ENCODE peak calls at places on chromosomes 3 and 15, in ten cellular contexts. One of them, this sample, is unnamed.

GRCh38 chr15:33149919-33150318 is 44.6 kb downstream of the FMN1 start:
- DNase-seq in CD8-positive, alpha-beta memory T cell: no peak
- DNase-seq in sigmoid colon: no peak
- DNase-seq in cardiac muscle cell: no peak
- DNase-seq in mammary epithelial cell: peak
- DNase-seq in heart right ventricle: no peak
- DNase-seq in CD8-positive, alpha-beta T cell: no peak
- DNase-seq in neuronal stem cell: no peak
- DNase-seq in mesendoderm: no peak
- DNase-seq in thyroid gland: no peak
- DNase-seq in this sample: no peak

GRCh38 chr15:65644282-65644681 is 22.5 kb downstream of the SLC24A1 start:
- DNase-seq in CD8-positive, alpha-beta memory T cell: no peak
- DNase-seq in sigmoid colon: no peak
- DNase-seq in cardiac muscle cell: no peak
- DNase-seq in mammary epithelial cell: no peak
- DNase-seq in heart right ventricle: no peak
- DNase-seq in CD8-positive, alpha-beta T cell: no peak
- DNase-seq in neuronal stem cell: no peak
- DNase-seq in mesendoderm: no peak
- DNase-seq in thyroid gland: no peak
- DNase-seq in this sample: no peak

GRCh38 chr3:178476886-178477285 is 59.4 kb upstream of the KCNMB2 start:
- DNase-seq in CD8-positive, alpha-beta memory T cell: no peak
- DNase-seq in sigmoid colon: no peak
- DNase-seq in cardiac muscle cell: no peak
- DNase-seq in mammary epithelial cell: no peak
- DNase-seq in heart right ventricle: no peak
- DNase-seq in CD8-positive, alpha-beta T cell: no peak
- DNase-seq in neuronal stem cell: no peak
- DNase-seq in mesendoderm: no peak
- DNase-seq in thyroid gland: no peak
- DNase-seq in this sample: no peak

GRCh38 chr3:170222647-170223541 is 670 bp downstream of the PRKCI start:
- DNase-seq in CD8-positive, alpha-beta memory T cell: peak
- DNase-seq in sigmoid colon: peak
- DNase-seq in cardiac muscle cell: peak
- DNase-seq in mammary epithelial cell: peak
- DNase-seq in heart right ventricle: peak
- DNase-seq in CD8-positive, alpha-beta T cell: peak
- DNase-seq in neuronal stem cell: peak
- DNase-seq in mesendoderm: peak
- DNase-seq in thyroid gland: peak
- DNase-seq in this sample: no peak

GRCh38 chr3:14455571-14456317 is 53.3 kb downstream of the SLC6A6 start:
- DNase-seq in CD8-positive, alpha-beta memory T cell: no peak
- DNase-seq in sigmoid colon: no peak
- DNase-seq in cardiac muscle cell: no peak
- DNase-seq in mammary epithelial cell: no peak
- DNase-seq in heart right ventricle: no peak
- DNase-seq in CD8-positive, alpha-beta T cell: no peak
- DNase-seq in neuronal stem cell: no peak
- DNase-seq in mesendoderm: no peak
- DNase-seq in thyroid gland: peak
- DNase-seq in this sample: no peak

GRCh38 chr3:187875868-187876267 is 130.6 kb upstream of the BCL6 start:
- DNase-seq in CD8-positive, alpha-beta memory T cell: no peak
- DNase-seq in sigmoid colon: no peak
- DNase-seq in cardiac muscle cell: no peak
- DNase-seq in mammary epithelial cell: no peak
- DNase-seq in heart right ventricle: no peak
- DNase-seq in CD8-positive, alpha-beta T cell: no peak
- DNase-seq in neuronal stem cell: no peak
- DNase-seq in mesendoderm: no peak
- DNase-seq in thyroid gland: no peak
- DNase-seq in this sample: no peak

GRCh38 chr3:40920041-40920440 is 279.3 kb upstream of the CTNNB1 start:
- DNase-seq in CD8-positive, alpha-beta memory T cell: no peak
- DNase-seq in sigmoid colon: no peak
- DNase-seq in cardiac muscle cell: peak
- DNase-seq in mammary epithelial cell: peak
- DNase-seq in heart right ventricle: no peak
- DNase-seq in CD8-positive, alpha-beta T cell: no peak
- DNase-seq in neuronal stem cell: no peak
- DNase-seq in mesendoderm: peak
- DNase-seq in thyroid gland: no peak
- DNase-seq in this sample: no peak

GRCh38 chr3:23668430-23668904 is 137.3 kb upstream of the UBE2E1 start:
- DNase-seq in CD8-positive, alpha-beta memory T cell: no peak
- DNase-seq in sigmoid colon: no peak
- DNase-seq in cardiac muscle cell: peak
- DNase-seq in mammary epithelial cell: peak
- DNase-seq in heart right ventricle: no peak
- DNase-seq in CD8-positive, alpha-beta T cell: no peak
- DNase-seq in neuronal stem cell: no peak
- DNase-seq in mesendoderm: no peak
- DNase-seq in thyroid gland: no peak
- DNase-seq in this sample: no peak

GRCh38 chr3:102182162-102182561 is 252.7 kb upstream of the ZPLD1 start:
- DNase-seq in CD8-positive, alpha-beta memory T cell: no peak
- DNase-seq in sigmoid colon: no peak
- DNase-seq in cardiac muscle cell: peak
- DNase-seq in mammary epithelial cell: no peak
- DNase-seq in heart right ventricle: no peak
- DNase-seq in CD8-positive, alpha-beta T cell: no peak
- DNase-seq in neuronal stem cell: no peak
- DNase-seq in mesendoderm: no peak
- DNase-seq in thyroid gland: no peak
- DNase-seq in this sample: no peak

GRCh38 chr3:191362036-191362435 is 31.7 kb upstream of the UTS2B start:
- DNase-seq in CD8-positive, alpha-beta memory T cell: no peak
- DNase-seq in sigmoid colon: no peak
- DNase-seq in cardiac muscle cell: no peak
- DNase-seq in mammary epithelial cell: no peak
- DNase-seq in heart right ventricle: no peak
- DNase-seq in CD8-positive, alpha-beta T cell: no peak
- DNase-seq in neuronal stem cell: no peak
- DNase-seq in mesendoderm: no peak
- DNase-seq in thyroid gland: peak
- DNase-seq in this sample: no peak
- H3K27ac ChIP-seq in CD8-positive, alpha-beta memory T cell: no peak
- H3K27ac ChIP-seq in sigmoid colon: no peak
- H3K27ac ChIP-seq in cardiac muscle cell: no peak
- H3K27ac ChIP-seq in mammary epithelial cell: no peak
- H3K27ac ChIP-seq in heart right ventricle: no peak
- H3K27ac ChIP-seq in CD8-positive, alpha-beta T cell: no peak
- H3K27ac ChIP-seq in neuronal stem cell: no peak
- H3K27ac ChIP-seq in mesendoderm: no peak
- H3K27ac ChIP-seq in thyroid gland: no peak
- H3K27ac ChIP-seq in this sample: no peak

DNA sequence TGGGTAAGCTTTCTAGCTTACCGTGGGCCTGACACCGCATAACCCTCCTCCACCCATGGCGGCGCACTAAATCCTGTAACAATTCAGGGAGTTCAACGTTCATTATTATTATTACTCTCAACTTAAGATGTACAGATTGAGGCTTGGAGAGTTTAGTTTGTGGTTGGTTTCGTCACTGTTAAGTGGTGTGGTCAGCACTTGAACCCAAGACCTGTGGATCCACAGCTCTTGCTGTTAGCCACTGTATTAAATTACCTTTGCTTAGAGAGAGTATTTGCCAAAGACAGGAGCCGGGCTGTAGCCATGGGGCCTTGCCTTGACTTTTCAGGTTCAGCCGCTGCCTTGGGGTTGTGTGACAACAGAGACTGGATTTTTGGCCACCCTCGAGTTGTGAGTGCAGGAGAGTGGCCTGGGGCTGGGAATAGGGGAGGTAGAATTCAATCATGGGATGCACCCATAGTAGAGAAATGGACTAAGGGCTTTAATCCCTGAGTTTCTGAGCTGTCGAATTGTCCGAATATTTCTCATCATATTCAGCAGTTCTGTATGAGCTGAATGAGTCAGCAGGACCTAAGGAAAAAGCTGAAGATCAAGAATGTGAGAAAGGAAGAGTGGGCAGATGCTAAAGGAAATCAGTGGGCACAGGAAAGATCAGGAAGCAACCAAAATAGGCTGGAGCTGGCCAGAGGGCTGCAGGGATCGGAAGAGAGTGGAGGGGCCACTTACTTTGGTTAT is 44.6 kb upstream of the SACM1L start:
- DNase-seq in CD8-positive, alpha-beta memory T cell: no peak
- DNase-seq in sigmoid colon: no peak
- DNase-seq in cardiac muscle cell: peak
- DNase-seq in mammary epithelial cell: peak
- DNase-seq in heart right ventricle: no peak
- DNase-seq in CD8-positive, alpha-beta T cell: no peak
- DNase-seq in neuronal stem cell: no peak
- DNase-seq in mesendoderm: no peak
- DNase-seq in thyroid gland: no peak
- DNase-seq in this sample: no peak
- H3K27ac ChIP-seq in CD8-positive, alpha-beta memory T cell: no peak
- H3K27ac ChIP-seq in sigmoid colon: peak
- H3K27ac ChIP-seq in cardiac muscle cell: no peak
- H3K27ac ChIP-seq in mammary epithelial cell: peak
- H3K27ac ChIP-seq in heart right ventricle: peak
- H3K27ac ChIP-seq in CD8-positive, alpha-beta T cell: no peak
- H3K27ac ChIP-seq in neuronal stem cell: no peak
- H3K27ac ChIP-seq in mesendoderm: no peak
- H3K27ac ChIP-seq in thyroid gland: peak
- H3K27ac ChIP-seq in this sample: no peak

DNA sequence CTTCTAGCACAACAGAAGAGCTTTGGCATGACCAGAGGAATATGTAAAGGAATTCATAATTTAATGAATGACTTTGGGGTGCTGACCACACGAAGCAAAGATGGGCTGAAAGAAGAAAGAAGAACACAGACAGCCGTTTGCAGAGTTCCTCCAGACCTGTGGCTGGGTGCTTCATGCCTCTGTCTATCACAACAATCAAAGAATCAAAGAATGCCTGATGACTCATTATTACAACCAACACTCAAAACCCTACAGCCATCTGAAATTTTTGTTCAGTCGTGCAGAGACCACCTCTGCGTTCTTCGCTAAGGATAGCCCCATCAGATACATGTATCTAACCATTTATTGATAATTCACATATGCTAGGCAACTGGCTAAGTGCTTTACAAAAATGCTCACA is 129.0 kb upstream of the PRICKLE2 start:
- DNase-seq in CD8-positive, alpha-beta memory T cell: no peak
- DNase-seq in sigmoid colon: no peak
- DNase-seq in cardiac muscle cell: no peak
- DNase-seq in mammary epithelial cell: peak
- DNase-seq in heart right ventricle: no peak
- DNase-seq in CD8-positive, alpha-beta T cell: no peak
- DNase-seq in neuronal stem cell: no peak
- DNase-seq in mesendoderm: no peak
- DNase-seq in thyroid gland: no peak
- DNase-seq in this sample: no peak
- H3K27ac ChIP-seq in CD8-positive, alpha-beta memory T cell: no peak
- H3K27ac ChIP-seq in sigmoid colon: peak
- H3K27ac ChIP-seq in cardiac muscle cell: no peak
- H3K27ac ChIP-seq in mammary epithelial cell: peak
- H3K27ac ChIP-seq in heart right ventricle: no peak
- H3K27ac ChIP-seq in CD8-positive, alpha-beta T cell: no peak
- H3K27ac ChIP-seq in neuronal stem cell: no peak
- H3K27ac ChIP-seq in mesendoderm: no peak
- H3K27ac ChIP-seq in thyroid gland: no peak
- H3K27ac ChIP-seq in this sample: no peak

GRCh38 chr15:89898628-89899302 is 5.0 kb upstream of the AP3S2 start:
- DNase-seq in CD8-positive, alpha-beta memory T cell: no peak
- DNase-seq in sigmoid colon: no peak
- DNase-seq in cardiac muscle cell: peak
- DNase-seq in mammary epithelial cell: peak
- DNase-seq in heart right ventricle: no peak
- DNase-seq in CD8-positive, alpha-beta T cell: peak
- DNase-seq in neuronal stem cell: no peak
- DNase-seq in mesendoderm: peak
- DNase-seq in thyroid gland: peak
- DNase-seq in this sample: no peak

GRCh38 chr15:89888214-89888804 is 5.5 kb downstream of the AP3S2 start:
- DNase-seq in CD8-positive, alpha-beta memory T cell: no peak
- DNase-seq in sigmoid colon: no peak
- DNase-seq in cardiac muscle cell: peak
- DNase-seq in mammary epithelial cell: peak
- DNase-seq in heart right ventricle: no peak
- DNase-seq in CD8-positive, alpha-beta T cell: no peak
- DNase-seq in neuronal stem cell: no peak
- DNase-seq in mesendoderm: peak
- DNase-seq in thyroid gland: no peak
- DNase-seq in this sample: no peak

GRCh38 chr15:89898146-89898545 is 4.4 kb upstream of the AP3S2 start:
- DNase-seq in CD8-positive, alpha-beta memory T cell: no peak
- DNase-seq in sigmoid colon: no peak
- DNase-seq in cardiac muscle cell: no peak
- DNase-seq in mammary epithelial cell: no peak
- DNase-seq in heart right ventricle: no peak
- DNase-seq in CD8-positive, alpha-beta T cell: no peak
- DNase-seq in neuronal stem cell: no peak
- DNase-seq in mesendoderm: peak
- DNase-seq in thyroid gland: no peak
- DNase-seq in this sample: no peak

GRCh38 chr15:89893696-89894450 is at the start of gene AP3S2:
- DNase-seq in CD8-positive, alpha-beta memory T cell: peak
- DNase-seq in sigmoid colon: peak
- DNase-seq in cardiac muscle cell: peak
- DNase-seq in mammary epithelial cell: peak
- DNase-seq in heart right ventricle: peak
- DNase-seq in CD8-positive, alpha-beta T cell: peak
- DNase-seq in neuronal stem cell: peak
- DNase-seq in mesendoderm: peak
- DNase-seq in thyroid gland: peak
- DNase-seq in this sample: peak

GRCh38 chr15:89893027-89893426 is 767 bp downstream of the AP3S2 start:
- DNase-seq in CD8-positive, alpha-beta memory T cell: no peak
- DNase-seq in sigmoid colon: no peak
- DNase-seq in cardiac muscle cell: peak
- DNase-seq in mammary epithelial cell: peak
- DNase-seq in heart right ventricle: no peak
- DNase-seq in CD8-positive, alpha-beta T cell: no peak
- DNase-seq in neuronal stem cell: no peak
- DNase-seq in mesendoderm: no peak
- DNase-seq in thyroid gland: no peak
- DNase-seq in this sample: no peak
- H3K27ac ChIP-seq in CD8-positive, alpha-beta memory T cell: peak
- H3K27ac ChIP-seq in sigmoid colon: peak
- H3K27ac ChIP-seq in cardiac muscle cell: peak
- H3K27ac ChIP-seq in mammary epithelial cell: peak
- H3K27ac ChIP-seq in heart right ventricle: peak
- H3K27ac ChIP-seq in CD8-positive, alpha-beta T cell: peak
- H3K27ac ChIP-seq in neuronal stem cell: no peak
- H3K27ac ChIP-seq in mesendoderm: no peak
- H3K27ac ChIP-seq in thyroid gland: peak
- H3K27ac ChIP-seq in this sample: no peak

GRCh38 chr15:67133738-67134576 is 68.6 kb downstream of the SMAD3 start:
- DNase-seq in CD8-positive, alpha-beta memory T cell: peak
- DNase-seq in sigmoid colon: peak
- DNase-seq in cardiac muscle cell: peak
- DNase-seq in mammary epithelial cell: peak
- DNase-seq in heart right ventricle: peak
- DNase-seq in CD8-positive, alpha-beta T cell: peak
- DNase-seq in neuronal stem cell: peak
- DNase-seq in mesendoderm: peak
- DNase-seq in thyroid gland: peak
- DNase-seq in this sample: no peak
- H3K27ac ChIP-seq in CD8-positive, alpha-beta memory T cell: peak
- H3K27ac ChIP-seq in sigmoid colon: peak
- H3K27ac ChIP-seq in cardiac muscle cell: peak
- H3K27ac ChIP-seq in mammary epithelial cell: peak
- H3K27ac ChIP-seq in heart right ventricle: peak
- H3K27ac ChIP-seq in CD8-positive, alpha-beta T cell: peak
- H3K27ac ChIP-seq in neuronal stem cell: peak
- H3K27ac ChIP-seq in mesendoderm: no peak
- H3K27ac ChIP-seq in thyroid gland: peak
- H3K27ac ChIP-seq in this sample: no peak

This sample was measured in substantia nigra.